ENCODE peak calls at places on chromosomes 12 and 14, in nine cellular contexts. W is adrenal gland, C is ovary, N is PC-3, H is breast epithelium, T is OCI-LY7, X is Panc1, O is MM.1S, Y is tibial artery. E is an unnamed sample. For H3K4me1, the result is how much of the 10 kb centered on the place peaks cover.

GRCh38 chr12:51972424-51972812 is 20.9 kb downstream of the ACVR1B start:
- DNase-seq in C (no peak), T (no peak), H (no peak), Y (no peak), X (no peak), W (no peak), N (no peak), O (no peak), E (no peak)

GRCh38 chr12:110252716-110253115 is 28.3 kb upstream of the ATP2A2 start:
- DNase-seq in T (no peak), X (no peak), W (no peak), Y (no peak), N (no peak), O (no peak), C (no peak), H (no peak), E (no peak)

GRCh38 chr12:51218607-51219161 is 822 bp upstream of the POU6F1 start:
- DNase-seq in X (no peak), W (no peak), H (no peak), O (no peak), C (no peak), T (no peak), Y (peak), N (no peak), E (no peak)

GRCh38 chr12:92707926-92708325 is 5.1 kb downstream of the PLEKHG7 start:
- DNase-seq in O (no peak), W (no peak), T (no peak), C (no peak), Y (no peak), X (no peak), H (no peak), N (no peak), E (no peak)

GRCh38 chr12:57280234-57281062 is 29.5 kb upstream of the STAC3 start:
- DNase-seq in X (peak), Y (no peak), T (peak), O (no peak), W (peak), H (peak), N (peak), C (no peak), E (peak)

GRCh38 chr12:75690556-75690955 is 179.1 kb upstream of the KRR1 start:
- DNase-seq in T (no peak), Y (no peak), O (no peak), C (no peak), X (no peak), W (no peak), H (no peak), N (peak), E (no peak)

GRCh38 chr14:36268957-36269734 is 51.3 kb downstream of the MBIP start:
- DNase-seq in O (no peak), C (no peak), T (no peak), X (no peak), W (no peak), N (no peak), Y (no peak), H (no peak), E (no peak)

GRCh38 chr14:102873546-102874061 is 48.9 kb upstream of the AMN start:
- DNase-seq in W (no peak), T (no peak), Y (no peak), N (no peak), X (no peak), H (no peak), O (no peak), C (no peak), E (no peak)

GRCh38 chr12:69388371-69388770 is 28.8 kb downstream of the YEATS4 start:
- DNase-seq in O (peak), W (no peak), C (no peak), X (no peak), T (peak), N (peak), Y (no peak), H (no peak), E (no peak)

GRCh38 chr14:101743701-101744100 is 17.8 kb upstream of the PPP2R5C start:
- DNase-seq in H (no peak), O (no peak), T (no peak), X (no peak), Y (no peak), C (no peak), N (no peak), W (no peak), E (no peak)

GRCh38 chr14:59583755-59584154 is 7.1 kb upstream of the CCDC175 start:
- DNase-seq in N (peak), C (no peak), O (no peak), W (no peak), T (no peak), Y (no peak), X (no peak), H (no peak), E (no peak)

GRCh38 chr14:74667758-74668157 is 45.1 kb downstream of the AREL1 start:
- DNase-seq in T (no peak), X (no peak), O (no peak), H (no peak), N (no peak), C (no peak), Y (no peak), W (no peak), E (no peak)

GRCh38 chr14:24150061-24150460 is 2.8 kb downstream of the RNF31 start:
- DNase-seq in H (no peak), T (no peak), O (no peak), C (no peak), X (no peak), Y (no peak), N (no peak), W (no peak), E (no peak)

GRCh38 chr14:101010835-101011234 is 107.3 kb upstream of the RTL1 start:
- DNase-seq in T (no peak), X (no peak), N (no peak), C (no peak), O (no peak), W (no peak), Y (no peak), H (no peak), E (no peak)

GRCh38 chr14:24439830-24440605 is 2.6 kb downstream of the SDR39U1 start:
- DNase-seq in W (peak), H (no peak), C (peak), Y (no peak), T (no peak), N (no peak), X (no peak), O (no peak), E (no peak)

GRCh38 chr12:49051373-49051764 is 9.2 kb downstream of the KMT2D start:
- DNase-seq in C (no peak), T (no peak), Y (no peak), H (no peak), W (peak), N (no peak), X (no peak), O (no peak), E (no peak)

GRCh38 chr12:121296618-121297476 is at the start of gene CAMKK2:
- DNase-seq in O (peak), H (peak), N (peak), X (no peak), Y (peak), C (peak), W (peak), T (peak), E (peak)

GRCh38 chr12:128800606-128801005 is 23.2 kb downstream of the SLC15A4 start:
- DNase-seq in X (no peak), C (no peak), H (no peak), O (no peak), T (no peak), N (peak), W (no peak), Y (no peak), E (no peak)

GRCh38 chr12:57089259-57090245 is 638 bp downstream of the NAB2 start:
- DNase-seq in H (peak), C (peak), N (peak), W (peak), Y (peak), O (no peak), X (no peak), T (peak), E (no peak)

GRCh38 chr12:124533456-124533855 is 34.0 kb downstream of the NCOR2 start:
- DNase-seq in O (no peak), C (no peak), N (no peak), W (no peak), H (no peak), X (no peak), Y (no peak), T (no peak), E (no peak)
- H3K27ac ChIP-seq in O (no peak), C (no peak), N (no peak), W (no peak), H (peak), X (peak), Y (no peak), T (no peak), E (no peak)

DNA sequence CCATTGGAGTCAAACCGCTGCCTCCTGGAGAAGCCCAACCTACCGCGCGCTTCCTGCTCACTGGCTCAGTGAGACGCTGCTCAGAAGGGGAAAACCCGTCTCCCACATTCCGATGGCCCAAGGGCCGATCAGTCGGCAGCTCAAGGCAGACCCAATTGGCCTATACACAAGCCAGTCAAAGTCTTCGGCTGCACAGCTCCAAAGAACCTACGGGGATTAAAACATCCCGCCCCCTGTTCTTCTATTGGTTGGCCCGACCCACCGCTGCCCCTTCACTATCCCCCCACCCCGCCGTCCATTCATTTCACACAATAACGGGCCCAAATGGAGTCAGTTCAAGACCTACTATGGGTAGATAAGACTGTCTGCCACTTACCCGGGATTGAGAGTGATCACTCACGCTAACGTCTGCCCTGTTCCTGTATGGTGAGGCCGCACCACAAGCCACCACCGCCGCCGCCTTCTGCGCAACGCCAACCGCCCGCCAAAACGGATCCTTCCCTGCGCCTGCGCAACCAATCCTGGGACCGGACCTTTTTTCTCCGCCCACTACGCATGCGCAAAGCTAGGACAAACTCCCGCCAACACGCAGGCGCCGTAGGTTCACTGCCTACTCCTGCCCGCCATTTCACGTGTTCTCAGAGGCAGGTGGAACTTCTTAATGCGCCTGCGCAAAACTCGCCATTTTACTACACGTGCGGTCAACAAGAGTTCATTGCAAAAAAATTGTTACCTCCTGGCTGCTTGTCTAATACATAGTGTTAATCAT is at the start of gene CBX5:
- DNase-seq in W (peak), Y (peak), O (peak), T (peak), H (peak), C (peak), X (peak), N (peak), E (peak)
- H3K4me1 ChIP-seq in W (half or more), Y (under half), O (under half), T (half or more), H (under half), C (under half), X (under half), N (under half), E (under half)

GRCh38 chr14:63544641-63545234 is 1.6 kb upstream of the PPP2R5E start:
- DNase-seq in N (peak), X (no peak), T (peak), C (no peak), W (no peak), H (no peak), Y (no peak), O (peak), E (no peak)
- H3K4me3 ChIP-seq in N (peak), X (peak), T (peak), C (peak), W (no peak), H (peak), Y (peak), O (peak), E (no peak)

DNA sequence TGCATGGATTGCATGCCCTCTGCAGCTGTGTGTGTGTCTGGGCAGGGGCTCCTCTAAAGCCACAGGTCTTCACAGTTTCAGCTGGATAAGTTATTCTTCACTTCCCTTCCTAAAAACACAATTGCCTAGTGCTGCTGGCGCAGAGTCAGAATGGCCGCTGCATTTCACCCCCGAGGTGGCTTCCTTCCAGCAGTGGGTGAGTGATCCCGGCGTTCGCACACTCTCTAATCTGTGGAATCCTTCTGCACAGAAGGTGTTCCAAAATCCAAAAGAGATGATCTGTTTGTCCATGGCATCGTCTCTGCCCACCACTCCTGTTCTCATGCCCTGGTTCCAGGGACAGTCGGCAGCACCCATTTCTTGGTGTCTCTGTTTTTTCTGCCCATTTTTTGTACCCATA is 340.7 kb downstream of the DPF3 start:
- DNase-seq in O (no peak), H (no peak), X (no peak), C (peak), N (no peak), W (no peak), T (no peak), Y (no peak), E (no peak)
- H3K27ac ChIP-seq in O (no peak), H (no peak), X (no peak), C (no peak), N (no peak), W (no peak), T (no peak), Y (peak), E (no peak)

DNA sequence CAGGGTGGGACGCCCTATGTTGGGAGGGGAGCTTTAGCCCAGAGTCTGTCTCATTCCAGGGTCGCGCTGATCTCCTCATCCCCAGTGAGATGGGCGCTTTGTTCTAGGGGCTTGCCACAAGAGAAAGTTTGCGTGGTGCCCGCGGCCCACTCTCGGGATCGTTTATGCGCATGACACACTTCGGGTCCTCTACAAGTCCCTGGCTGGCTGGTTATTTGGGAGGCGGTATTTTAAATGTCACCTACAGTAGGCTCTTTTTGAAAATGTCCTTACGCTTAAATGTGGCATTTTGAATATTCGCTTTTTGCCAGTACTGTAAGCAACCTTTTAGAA is 541 bp downstream of the GOLT1B start:
- DNase-seq in C (no peak), W (peak), T (peak), O (peak), N (peak), H (peak), X (no peak), Y (no peak), E (peak)
- H3K4me1 ChIP-seq in C (under half), W (half or more), T (under half), O (under half), N (under half), H (under half), X (under half), Y (under half), E (under half)

DNA sequence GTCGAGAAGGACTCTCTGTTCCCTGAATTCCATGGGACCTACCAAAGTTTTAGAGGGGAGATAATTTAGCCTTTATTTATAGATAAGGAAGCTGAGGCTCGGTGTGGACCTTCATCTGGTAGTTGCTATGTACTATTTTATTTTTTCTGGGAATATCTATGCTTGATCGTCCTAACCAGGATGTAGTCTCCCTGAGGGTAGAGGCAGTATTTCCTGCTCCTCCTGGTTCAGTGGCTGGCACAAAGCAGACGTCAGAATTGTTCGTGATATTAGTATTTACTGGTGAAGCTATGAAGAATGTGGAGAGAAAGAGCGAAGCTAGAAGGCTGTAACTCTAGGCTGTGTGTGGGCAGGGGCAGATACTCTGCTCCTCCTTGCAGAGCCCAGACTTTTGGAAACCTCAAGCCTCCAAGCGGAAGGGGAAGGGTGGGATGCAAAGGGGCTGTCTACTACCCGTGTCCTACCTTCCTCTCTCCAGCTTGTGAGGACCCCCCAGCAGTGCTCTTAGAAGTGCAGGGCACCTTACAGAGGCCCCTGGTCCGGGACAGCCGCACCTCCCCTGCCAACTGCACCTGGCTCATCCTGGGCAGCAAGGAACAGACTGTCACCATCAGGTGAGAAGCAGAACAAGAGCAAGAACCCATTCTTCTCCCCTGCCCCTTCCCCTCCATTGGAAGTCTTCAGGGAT is 1.4 kb downstream of the LRP10 start:
- DNase-seq in N (no peak), X (no peak), Y (no peak), T (no peak), C (no peak), H (no peak), O (no peak), W (no peak), E (no peak)
- H3K4me3 ChIP-seq in N (peak), X (peak), Y (peak), T (peak), C (peak), H (peak), O (peak), W (no peak), E (peak)